ENCODE peak calls at places on chromosomes 3 and 15, in four cellular contexts. One of them, this sample, is unnamed.

GRCh38 chr3:158709666-158710083 is 22.6 kb downstream of the RARRES1 start:
- DNase-seq in hippocampal formation: no peak
- DNase-seq in activated T-cell treated with anti-CD3 and anti-CD28 coated beads, Interleukin-2, amount 50 U/mL, for 72 hours: no peak
- DNase-seq in EL: peak; percentile 98
- DNase-seq in this sample: no peak

GRCh38 chr15:67026171-67026967 is 39.0 kb upstream of the SMAD3 start:
- DNase-seq in hippocampal formation: no peak
- DNase-seq in activated T-cell treated with anti-CD3 and anti-CD28 coated beads, Interleukin-2, amount 50 U/mL, for 72 hours: no peak
- DNase-seq in EL: no peak
- DNase-seq in this sample: no peak

GRCh38 chr3:157695586-157695985 is 192.4 kb upstream of the VEPH1 start:
- DNase-seq in hippocampal formation: no peak
- DNase-seq in activated T-cell treated with anti-CD3 and anti-CD28 coated beads, Interleukin-2, amount 50 U/mL, for 72 hours: no peak
- DNase-seq in EL: no peak
- DNase-seq in this sample: no peak

GRCh38 chr3:145183261-145183660 is 977.7 kb downstream of the PLOD2 start:
- DNase-seq in hippocampal formation: no peak
- DNase-seq in activated T-cell treated with anti-CD3 and anti-CD28 coated beads, Interleukin-2, amount 50 U/mL, for 72 hours: no peak
- DNase-seq in EL: no peak
- DNase-seq in this sample: no peak

GRCh38 chr3:13868844-13869724 is 10.8 kb downstream of the WNT7A start:
- DNase-seq in hippocampal formation: no peak
- DNase-seq in activated T-cell treated with anti-CD3 and anti-CD28 coated beads, Interleukin-2, amount 50 U/mL, for 72 hours: no peak
- DNase-seq in EL: no peak
- DNase-seq in this sample: no peak

GRCh38 chr3:123686254-123686653 is 101.4 kb upstream of the HACD2 start:
- DNase-seq in hippocampal formation: no peak
- DNase-seq in activated T-cell treated with anti-CD3 and anti-CD28 coated beads, Interleukin-2, amount 50 U/mL, for 72 hours: no peak
- DNase-seq in EL: no peak
- DNase-seq in this sample: no peak

GRCh38 chr3:138945646-138946553 is 1.0 kb downstream of the FOXL2 start:
- DNase-seq in hippocampal formation: no peak
- DNase-seq in activated T-cell treated with anti-CD3 and anti-CD28 coated beads, Interleukin-2, amount 50 U/mL, for 72 hours: peak; percentile 56
- DNase-seq in EL: peak; percentile 53
- DNase-seq in this sample: no peak

GRCh38 chr3:131393056-131393455 is 11.5 kb downstream of the NUDT16 start:
- DNase-seq in hippocampal formation: no peak
- DNase-seq in activated T-cell treated with anti-CD3 and anti-CD28 coated beads, Interleukin-2, amount 50 U/mL, for 72 hours: no peak
- DNase-seq in EL: no peak
- DNase-seq in this sample: no peak

GRCh38 chr3:64084640-64085039 is 61.3 kb upstream of the PSMD6 start:
- DNase-seq in hippocampal formation: no peak
- DNase-seq in activated T-cell treated with anti-CD3 and anti-CD28 coated beads, Interleukin-2, amount 50 U/mL, for 72 hours: no peak
- DNase-seq in EL: peak; percentile 90
- DNase-seq in this sample: no peak

GRCh38 chr15:92843326-92843725 is 56.8 kb upstream of the CHD2 start:
- DNase-seq in hippocampal formation: no peak
- DNase-seq in activated T-cell treated with anti-CD3 and anti-CD28 coated beads, Interleukin-2, amount 50 U/mL, for 72 hours: no peak
- DNase-seq in EL: no peak
- DNase-seq in this sample: no peak

GRCh38 chr3:193656878-193657282 is 63.9 kb downstream of the OPA1 start:
- DNase-seq in hippocampal formation: no peak
- DNase-seq in activated T-cell treated with anti-CD3 and anti-CD28 coated beads, Interleukin-2, amount 50 U/mL, for 72 hours: no peak
- DNase-seq in EL: no peak
- DNase-seq in this sample: no peak

GRCh38 chr15:95972136-95972553 is 358.4 kb upstream of the NR2F2 start:
- DNase-seq in hippocampal formation: no peak
- DNase-seq in activated T-cell treated with anti-CD3 and anti-CD28 coated beads, Interleukin-2, amount 50 U/mL, for 72 hours: no peak
- DNase-seq in EL: peak; percentile 61
- DNase-seq in this sample: no peak

GRCh38 chr3:20546636-20547035 is 360.6 kb upstream of the SGO1 start:
- DNase-seq in hippocampal formation: no peak
- DNase-seq in activated T-cell treated with anti-CD3 and anti-CD28 coated beads, Interleukin-2, amount 50 U/mL, for 72 hours: no peak
- DNase-seq in EL: peak; percentile 68
- DNase-seq in this sample: no peak

GRCh38 chr15:56821721-56822425 is 88.6 kb upstream of the ZNF280D start:
- DNase-seq in hippocampal formation: peak; percentile 44
- DNase-seq in activated T-cell treated with anti-CD3 and anti-CD28 coated beads, Interleukin-2, amount 50 U/mL, for 72 hours: peak; percentile 40
- DNase-seq in EL: peak; percentile 56
- DNase-seq in this sample: no peak

GRCh38 chr15:89375093-89376062 is 40.8 kb upstream of the POLG start:
- DNase-seq in hippocampal formation: no peak
- DNase-seq in activated T-cell treated with anti-CD3 and anti-CD28 coated beads, Interleukin-2, amount 50 U/mL, for 72 hours: no peak
- DNase-seq in EL: no peak
- DNase-seq in this sample: no peak

GRCh38 chr15:63560741-63561448 is 36.3 kb upstream of the FBXL22 start:
- DNase-seq in hippocampal formation: no peak
- DNase-seq in activated T-cell treated with anti-CD3 and anti-CD28 coated beads, Interleukin-2, amount 50 U/mL, for 72 hours: peak; percentile 39
- DNase-seq in EL: no peak
- DNase-seq in this sample: no peak

GRCh38 chr3:24539699-24540098 is 45.0 kb upstream of the THRB start:
- DNase-seq in hippocampal formation: no peak
- DNase-seq in activated T-cell treated with anti-CD3 and anti-CD28 coated beads, Interleukin-2, amount 50 U/mL, for 72 hours: no peak
- DNase-seq in EL: no peak
- DNase-seq in this sample: no peak

GRCh38 chr3:185504636-185505035 is 5.8 kb upstream of the TMEM41A start:
- DNase-seq in hippocampal formation: no peak
- DNase-seq in activated T-cell treated with anti-CD3 and anti-CD28 coated beads, Interleukin-2, amount 50 U/mL, for 72 hours: no peak
- DNase-seq in EL: no peak
- DNase-seq in this sample: no peak

GRCh38 chr3:72010044-72010443 is 225.1 kb upstream of the PROK2 start:
- DNase-seq in hippocampal formation: no peak
- DNase-seq in activated T-cell treated with anti-CD3 and anti-CD28 coated beads, Interleukin-2, amount 50 U/mL, for 72 hours: peak; percentile 30
- DNase-seq in EL: no peak
- DNase-seq in this sample: no peak

GRCh38 chr3:139286825-139287224 is 57.0 kb upstream of the MRPS22 start:
- DNase-seq in hippocampal formation: no peak
- DNase-seq in activated T-cell treated with anti-CD3 and anti-CD28 coated beads, Interleukin-2, amount 50 U/mL, for 72 hours: no peak
- DNase-seq in EL: no peak
- DNase-seq in this sample: no peak

GRCh38 chr3:19543212-19543841 is 390.7 kb downstream of the EFHB start:
- DNase-seq in hippocampal formation: peak; percentile 4
- DNase-seq in activated T-cell treated with anti-CD3 and anti-CD28 coated beads, Interleukin-2, amount 50 U/mL, for 72 hours: no peak
- DNase-seq in EL: peak; percentile 0
- DNase-seq in this sample: no peak

GRCh38 chr3:184557348-184557950 is 4.1 kb upstream of the EPHB3 start:
- DNase-seq in hippocampal formation: no peak
- DNase-seq in activated T-cell treated with anti-CD3 and anti-CD28 coated beads, Interleukin-2, amount 50 U/mL, for 72 hours: no peak
- DNase-seq in EL: no peak
- DNase-seq in this sample: no peak

GRCh38 chr3:183233986-183234385 is 19.1 kb upstream of the B3GNT5 start:
- DNase-seq in hippocampal formation: no peak
- DNase-seq in activated T-cell treated with anti-CD3 and anti-CD28 coated beads, Interleukin-2, amount 50 U/mL, for 72 hours: no peak
- DNase-seq in EL: no peak
- DNase-seq in this sample: no peak

GRCh38 chr3:24220859-24221657 is 273.6 kb downstream of the THRB start:
- DNase-seq in hippocampal formation: no peak
- DNase-seq in activated T-cell treated with anti-CD3 and anti-CD28 coated beads, Interleukin-2, amount 50 U/mL, for 72 hours: no peak
- DNase-seq in EL: peak; percentile 97
- DNase-seq in this sample: no peak

GRCh38 chr3:53167418-53168174 is 6.6 kb downstream of the PRKCD start:
- DNase-seq in hippocampal formation: no peak
- DNase-seq in activated T-cell treated with anti-CD3 and anti-CD28 coated beads, Interleukin-2, amount 50 U/mL, for 72 hours: no peak
- DNase-seq in EL: no peak
- DNase-seq in this sample: no peak

GRCh38 chr3:13494463-13495350 is 14.6 kb downstream of the HDAC11 start:
- DNase-seq in hippocampal formation: peak; percentile 84
- DNase-seq in activated T-cell treated with anti-CD3 and anti-CD28 coated beads, Interleukin-2, amount 50 U/mL, for 72 hours: no peak
- DNase-seq in EL: peak; percentile 42
- DNase-seq in this sample: no peak

GRCh38 chr3:97968376-97968775 is 3.9 kb downstream of the RIOX2 start:
- DNase-seq in hippocampal formation: no peak
- DNase-seq in activated T-cell treated with anti-CD3 and anti-CD28 coated beads, Interleukin-2, amount 50 U/mL, for 72 hours: no peak
- DNase-seq in EL: no peak
- DNase-seq in this sample: no peak

GRCh38 chr3:142210608-142211007 is 14.8 kb downstream of the GK5 start:
- DNase-seq in hippocampal formation: no peak
- DNase-seq in activated T-cell treated with anti-CD3 and anti-CD28 coated beads, Interleukin-2, amount 50 U/mL, for 72 hours: no peak
- DNase-seq in EL: no peak
- DNase-seq in this sample: no peak

GRCh38 chr15:32824777-32825176 is 107.0 kb downstream of the GREM1 start:
- DNase-seq in hippocampal formation: no peak
- DNase-seq in activated T-cell treated with anti-CD3 and anti-CD28 coated beads, Interleukin-2, amount 50 U/mL, for 72 hours: no peak
- DNase-seq in EL: peak; percentile 95
- DNase-seq in this sample: no peak

GRCh38 chr3:27279153-27279552 is 90.0 kb downstream of the NEK10 start:
- DNase-seq in hippocampal formation: peak; percentile 1
- DNase-seq in activated T-cell treated with anti-CD3 and anti-CD28 coated beads, Interleukin-2, amount 50 U/mL, for 72 hours: no peak
- DNase-seq in EL: peak; percentile 6
- DNase-seq in this sample: no peak

GRCh38 chr3:159919873-159920272 is 68.8 kb upstream of the IL12A start:
- DNase-seq in hippocampal formation: no peak
- DNase-seq in activated T-cell treated with anti-CD3 and anti-CD28 coated beads, Interleukin-2, amount 50 U/mL, for 72 hours: no peak
- DNase-seq in EL: peak; percentile 49
- DNase-seq in this sample: no peak

GRCh38 chr3:149095487-149095886 is 9.2 kb upstream of the HLTF start:
- DNase-seq in hippocampal formation: no peak
- DNase-seq in activated T-cell treated with anti-CD3 and anti-CD28 coated beads, Interleukin-2, amount 50 U/mL, for 72 hours: no peak
- DNase-seq in EL: no peak
- DNase-seq in this sample: no peak

GRCh38 chr3:114809668-114810413 is 337.2 kb downstream of the ZBTB20 start:
- DNase-seq in hippocampal formation: no peak
- DNase-seq in activated T-cell treated with anti-CD3 and anti-CD28 coated beads, Interleukin-2, amount 50 U/mL, for 72 hours: peak; percentile 22
- DNase-seq in EL: peak; percentile 6
- DNase-seq in this sample: no peak

GRCh38 chr3:4416961-4417360 is 50.1 kb downstream of the SUMF1 start:
- DNase-seq in hippocampal formation: no peak
- DNase-seq in activated T-cell treated with anti-CD3 and anti-CD28 coated beads, Interleukin-2, amount 50 U/mL, for 72 hours: no peak
- DNase-seq in EL: peak; percentile 97
- DNase-seq in this sample: no peak

GRCh38 chr3:23455084-23455483 is 252.0 kb downstream of the UBE2E2 start:
- DNase-seq in hippocampal formation: no peak
- DNase-seq in activated T-cell treated with anti-CD3 and anti-CD28 coated beads, Interleukin-2, amount 50 U/mL, for 72 hours: no peak
- DNase-seq in EL: peak; percentile 84
- DNase-seq in this sample: no peak

GRCh38 chr3:98906230-98906629 is 4.7 kb upstream of the DCBLD2 start:
- DNase-seq in hippocampal formation: no peak
- DNase-seq in activated T-cell treated with anti-CD3 and anti-CD28 coated beads, Interleukin-2, amount 50 U/mL, for 72 hours: no peak
- DNase-seq in EL: peak; percentile 92
- DNase-seq in this sample: no peak

GRCh38 chr15:88127477-88127799 is 129.1 kb downstream of the NTRK3 start:
- DNase-seq in hippocampal formation: no peak
- DNase-seq in activated T-cell treated with anti-CD3 and anti-CD28 coated beads, Interleukin-2, amount 50 U/mL, for 72 hours: no peak
- DNase-seq in EL: no peak
- DNase-seq in this sample: no peak

GRCh38 chr3:188458761-188459160 is 304.8 kb downstream of the LPP start:
- DNase-seq in hippocampal formation: no peak
- DNase-seq in activated T-cell treated with anti-CD3 and anti-CD28 coated beads, Interleukin-2, amount 50 U/mL, for 72 hours: no peak
- DNase-seq in EL: no peak
- DNase-seq in this sample: no peak

GRCh38 chr15:67253517-67254237 is 784 bp downstream of the AAGAB start:
- DNase-seq in hippocampal formation: no peak
- DNase-seq in activated T-cell treated with anti-CD3 and anti-CD28 coated beads, Interleukin-2, amount 50 U/mL, for 72 hours: no peak
- DNase-seq in EL: peak; percentile 40
- DNase-seq in this sample: no peak